ENCODE peak calls at places on chromosomes 6 and 20, in ten cellular contexts. H is kidney glomerular epithelial cell; R is prostate gland; J is stimulated activated naive CD8-positive, alpha-beta T cell treated with anti-CD3 and anti-CD28 coated beads, Interleukin-15, Interleukin-2, amounts not matched to agents 100 U/mL and 50 U/mL, for 24 hours; Y is left ventricle myocardium inferior; B is activated B cell treated with CpG ODN at 0.5 μM for 24 hours; G is NCI-H460; N is hypothalamus; A is stimulated activated CD8-positive, alpha-beta memory T cell treated with anti-CD3 and anti-CD28 coated beads, Interleukin-7, amount 100 ng/mL, for 1 hour; M is mesothelial cell of epicardium. V is an unnamed sample.

GRCh38 chr6:125097186-125097585 is 56.4 kb upstream of the TPD52L1 start:
- DNase-seq in A (no peak), R (no peak), N (no peak), J (no peak), B (no peak), H (no peak), M (no peak), G (no peak), Y (no peak), V (no peak)

GRCh38 chr6:16572317-16572716 is 188.9 kb downstream of the ATXN1 start:
- DNase-seq in M (no peak), G (no peak), H (no peak), J (no peak), Y (no peak), A (no peak), R (no peak), N (no peak), B (no peak), V (no peak)

GRCh38 chr20:57062696-57063270 is 203.7 kb downstream of the BMP7 start:
- DNase-seq in G (no peak), R (no peak), J (no peak), M (no peak), B (no peak), A (no peak), Y (no peak), N (no peak), H (no peak), V (no peak)

GRCh38 chr6:157982580-157983438 is 1.1 kb downstream of the SYNJ2 start:
- DNase-seq in Y (no peak), N (no peak), A (no peak), M (no peak), G (no peak), R (no peak), J (no peak), B (no peak), H (peak), V (no peak)

GRCh38 chr6:70811788-70812187 is 144.1 kb downstream of the SMAP1 start:
- DNase-seq in G (no peak), J (no peak), R (no peak), Y (no peak), A (no peak), N (no peak), H (no peak), M (no peak), B (no peak), V (no peak)

GRCh38 chr6:125926711-125927110 is 29.9 kb upstream of the HINT3 start:
- DNase-seq in A (no peak), H (no peak), M (no peak), G (no peak), Y (no peak), N (no peak), J (no peak), R (no peak), B (no peak), V (no peak)

GRCh38 chr6:74606488-74607135 is 599.2 kb downstream of the COL12A1 start:
- DNase-seq in H (peak), B (no peak), N (no peak), R (no peak), Y (no peak), J (no peak), A (no peak), G (peak), M (no peak), V (no peak)

GRCh38 chr20:38915355-38915754 is 10.9 kb upstream of the FAM83D start:
- DNase-seq in B (no peak), A (no peak), M (no peak), Y (no peak), J (no peak), G (no peak), N (no peak), H (no peak), R (no peak), V (no peak)

GRCh38 chr6:157223486-157223885 is 99.8 kb downstream of the TMEM242 start:
- DNase-seq in N (no peak), M (no peak), H (no peak), B (no peak), Y (no peak), G (no peak), A (no peak), R (no peak), J (no peak), V (no peak)

GRCh38 chr6:152595507-152595906 is 41.7 kb downstream of the SYNE1 start:
- DNase-seq in R (no peak), M (no peak), N (no peak), H (no peak), J (no peak), A (no peak), B (no peak), G (no peak), Y (no peak), V (no peak)

GRCh38 chr20:46894971-46895905 is 595 bp downstream of the EYA2 start:
- DNase-seq in M (peak), B (no peak), G (no peak), R (peak), N (no peak), A (no peak), H (peak), Y (no peak), J (no peak), V (no peak)

GRCh38 chr6:168133707-168134398 is 54.8 kb upstream of the FRMD1 start:
- DNase-seq in J (no peak), B (no peak), M (no peak), Y (no peak), N (no peak), G (no peak), R (no peak), A (no peak), H (no peak), V (no peak)

GRCh38 chr6:71287038-71287437 is 1.6 kb upstream of the OGFRL1 start:
- DNase-seq in G (no peak), A (no peak), Y (no peak), N (no peak), R (peak), M (no peak), B (no peak), J (no peak), H (no peak), V (no peak)

GRCh38 chr20:21089421-21089820 is 16.7 kb downstream of the LINC00237 start:
- DNase-seq in M (no peak), Y (no peak), N (no peak), B (no peak), R (no peak), H (no peak), G (no peak), A (no peak), J (no peak), V (no peak)

GRCh38 chr6:13431059-13431656 is 56.2 kb downstream of the GFOD1 start:
- DNase-seq in N (no peak), M (no peak), R (no peak), B (no peak), A (no peak), J (no peak), Y (no peak), G (no peak), H (no peak), V (no peak)

GRCh38 chr6:119110601-119111548 is 32.4 kb upstream of the FAM184A start:
- DNase-seq in Y (no peak), N (no peak), G (peak), M (no peak), R (peak), B (no peak), H (peak), A (no peak), J (peak), V (peak)

GRCh38 chr6:139644821-139645220 is 270.4 kb upstream of the CITED2 start:
- DNase-seq in H (no peak), Y (no peak), B (no peak), J (no peak), N (no peak), G (no peak), R (no peak), M (no peak), A (no peak), V (no peak)

GRCh38 chr20:14992961-14993360 is 655.5 kb upstream of the FLRT3 start:
- DNase-seq in H (no peak), B (no peak), Y (no peak), N (no peak), M (no peak), G (no peak), J (no peak), A (no peak), R (no peak), V (no peak)

GRCh38 chr20:63238491-63239126 is 2.9 kb downstream of the BIRC7 start:
- DNase-seq in N (peak), Y (no peak), H (no peak), A (no peak), G (no peak), M (no peak), R (no peak), J (no peak), B (no peak), V (no peak)

GRCh38 chr6:119832411-119832810 is 482.9 kb upstream of the MAN1A1 start:
- DNase-seq in A (no peak), R (no peak), N (no peak), H (no peak), B (no peak), G (no peak), Y (no peak), M (no peak), J (no peak), V (no peak)

GRCh38 chr20:41437836-41438235 is 71.2 kb upstream of the EMILIN3 start:
- DNase-seq in Y (no peak), A (no peak), M (no peak), J (no peak), R (no peak), B (no peak), G (no peak), N (no peak), H (no peak), V (no peak)

GRCh38 chr6:27650620-27651370 is 177.9 kb upstream of the ZNF184 start:
- DNase-seq in J (peak), R (no peak), B (no peak), M (peak), Y (no peak), N (no peak), A (no peak), G (peak), H (peak), V (no peak)

GRCh38 chr6:21479140-21479539 is 114.4 kb upstream of the SOX4 start:
- DNase-seq in M (no peak), B (no peak), G (no peak), Y (no peak), R (peak), A (no peak), H (peak), J (no peak), N (no peak), V (no peak)

GRCh38 chr20:4069741-4070140 is 54.4 kb upstream of the RNF24 start:
- DNase-seq in R (no peak), J (no peak), G (no peak), A (no peak), B (no peak), M (no peak), N (no peak), Y (no peak), H (no peak), V (no peak)

GRCh38 chr20:64079273-64080012 is at the start of gene RGS19:
- DNase-seq in J (peak), M (peak), A (peak), G (peak), H (peak), R (peak), Y (peak), B (peak), N (peak), V (peak)

GRCh38 chr20:4167261-4168004 is 152.1 kb upstream of the RNF24 start:
- DNase-seq in R (no peak), J (no peak), N (peak), M (no peak), G (no peak), B (no peak), A (no peak), H (no peak), Y (no peak), V (no peak)

V was measured in memory B cell.